ENCODE peak calls at places on chromosome 3, in nine cellular contexts. One of them, this sample, is unnamed.

GRCh38 chr3:27721717-27722564 is at the start of gene EOMES:
- DNase-seq in NCI-H524: peak
- DNase-seq in WTC11: peak
- DNase-seq in mesendoderm: peak
- DNase-seq in mammary epithelial cell: peak
- DNase-seq in amygdala: no peak
- DNase-seq in iris pigment epithelial cell: peak
- DNase-seq in activated B cell treated with CpG ODN at 0.5 μM for 24 hours: no peak
- DNase-seq in GM10248: peak
- DNase-seq in this sample: peak

GRCh38 chr3:37945803-37946530 is 44.6 kb upstream of the VILL start:
- DNase-seq in amygdala: no peak
- DNase-seq in activated B cell treated with CpG ODN at 0.5 μM for 24 hours: no peak
- DNase-seq in GM10248: no peak
- DNase-seq in mammary epithelial cell: peak
- DNase-seq in mesendoderm: peak
- DNase-seq in iris pigment epithelial cell: peak
- DNase-seq in WTC11: no peak
- DNase-seq in NCI-H524: no peak
- DNase-seq in this sample: no peak

GRCh38 chr3:124666067-124666466 is 64.2 kb upstream of the UMPS start:
- DNase-seq in mammary epithelial cell: no peak
- DNase-seq in activated B cell treated with CpG ODN at 0.5 μM for 24 hours: no peak
- DNase-seq in GM10248: no peak
- DNase-seq in amygdala: no peak
- DNase-seq in mesendoderm: no peak
- DNase-seq in iris pigment epithelial cell: no peak
- DNase-seq in WTC11: no peak
- DNase-seq in NCI-H524: no peak
- DNase-seq in this sample: no peak

GRCh38 chr3:83224101-83224868 is 1462.8 kb upstream of the GBE1 start:
- DNase-seq in iris pigment epithelial cell: peak
- DNase-seq in amygdala: no peak
- DNase-seq in activated B cell treated with CpG ODN at 0.5 μM for 24 hours: no peak
- DNase-seq in NCI-H524: no peak
- DNase-seq in mesendoderm: no peak
- DNase-seq in WTC11: no peak
- DNase-seq in GM10248: no peak
- DNase-seq in mammary epithelial cell: no peak
- DNase-seq in this sample: no peak

GRCh38 chr3:123096701-123097100 is 29.9 kb downstream of the PDIA5 start:
- DNase-seq in mammary epithelial cell: no peak
- DNase-seq in NCI-H524: peak
- DNase-seq in mesendoderm: no peak
- DNase-seq in activated B cell treated with CpG ODN at 0.5 μM for 24 hours: no peak
- DNase-seq in amygdala: peak
- DNase-seq in WTC11: no peak
- DNase-seq in iris pigment epithelial cell: peak
- DNase-seq in GM10248: no peak
- DNase-seq in this sample: no peak

GRCh38 chr3:190366145-190366544 is 21.8 kb upstream of the CLDN16 start:
- DNase-seq in GM10248: no peak
- DNase-seq in amygdala: no peak
- DNase-seq in mammary epithelial cell: peak
- DNase-seq in WTC11: no peak
- DNase-seq in activated B cell treated with CpG ODN at 0.5 μM for 24 hours: no peak
- DNase-seq in NCI-H524: no peak
- DNase-seq in iris pigment epithelial cell: no peak
- DNase-seq in mesendoderm: peak
- DNase-seq in this sample: no peak

GRCh38 chr3:53269888-53270880 is 14.4 kb upstream of the TKT start:
- DNase-seq in NCI-H524: no peak
- DNase-seq in GM10248: peak
- DNase-seq in WTC11: peak
- DNase-seq in iris pigment epithelial cell: peak
- DNase-seq in mesendoderm: peak
- DNase-seq in amygdala: peak
- DNase-seq in activated B cell treated with CpG ODN at 0.5 μM for 24 hours: no peak
- DNase-seq in mammary epithelial cell: peak
- DNase-seq in this sample: peak

GRCh38 chr3:196969001-196969659 is 497 bp upstream of the PIGZ start:
- DNase-seq in amygdala: no peak
- DNase-seq in GM10248: peak
- DNase-seq in NCI-H524: peak
- DNase-seq in WTC11: no peak
- DNase-seq in iris pigment epithelial cell: no peak
- DNase-seq in activated B cell treated with CpG ODN at 0.5 μM for 24 hours: no peak
- DNase-seq in mammary epithelial cell: peak
- DNase-seq in mesendoderm: no peak
- DNase-seq in this sample: no peak

GRCh38 chr3:141279074-141279945 is 47.7 kb downstream of the PXYLP1 start:
- DNase-seq in WTC11: no peak
- DNase-seq in iris pigment epithelial cell: peak
- DNase-seq in mammary epithelial cell: peak
- DNase-seq in NCI-H524: peak
- DNase-seq in activated B cell treated with CpG ODN at 0.5 μM for 24 hours: no peak
- DNase-seq in GM10248: peak
- DNase-seq in amygdala: no peak
- DNase-seq in mesendoderm: peak
- DNase-seq in this sample: peak

GRCh38 chr3:49357466-49358216 is 512 bp downstream of the GPX1 start:
- DNase-seq in GM10248: no peak
- DNase-seq in NCI-H524: no peak
- DNase-seq in WTC11: peak
- DNase-seq in amygdala: no peak
- DNase-seq in mesendoderm: peak
- DNase-seq in activated B cell treated with CpG ODN at 0.5 μM for 24 hours: peak
- DNase-seq in iris pigment epithelial cell: peak
- DNase-seq in mammary epithelial cell: peak
- DNase-seq in this sample: no peak

GRCh38 chr3:86973440-86973839 is 17.5 kb downstream of the VGLL3 start:
- DNase-seq in NCI-H524: no peak
- DNase-seq in activated B cell treated with CpG ODN at 0.5 μM for 24 hours: no peak
- DNase-seq in mesendoderm: peak
- DNase-seq in GM10248: no peak
- DNase-seq in mammary epithelial cell: peak
- DNase-seq in iris pigment epithelial cell: peak
- DNase-seq in WTC11: no peak
- DNase-seq in amygdala: no peak
- DNase-seq in this sample: no peak